ENCODE peak calls at places on chromosome 17, in ten cellular contexts. One of them, this sample, is unnamed.

GRCh38 chr17:1227917-1228751 is 42.1 kb upstream of the BHLHA9 start:
- DNase-seq in heart right ventricle: peak; percentile 55
- DNase-seq in foreskin keratinocyte: no peak
- DNase-seq in AG04450: no peak
- DNase-seq in stimulated activated CD4-positive, alpha-beta T cell treated with anti-CD3 and anti-CD28 coated beads, Interleukin-15, amount 100 ng/mL, for 1 hour: no peak
- DNase-seq in NCI-H526: no peak
- DNase-seq in fibroblast of lung: no peak
- DNase-seq in NAMALWA: peak; percentile 74
- DNase-seq in CMK: no peak
- DNase-seq in EL: no peak
- DNase-seq in this sample: no peak

GRCh38 chr17:73667184-73667959 is 23.1 kb upstream of the SDK2 start:
- DNase-seq in CMK: no peak
- DNase-seq in fibroblast of lung: no peak
- DNase-seq in NCI-H526: peak; percentile 58
- DNase-seq in EL: no peak
- DNase-seq in NAMALWA: no peak
- DNase-seq in heart right ventricle: no peak
- DNase-seq in AG04450: no peak
- DNase-seq in stimulated activated CD4-positive, alpha-beta T cell treated with anti-CD3 and anti-CD28 coated beads, Interleukin-15, amount 100 ng/mL, for 1 hour: no peak
- DNase-seq in foreskin keratinocyte: no peak
- DNase-seq in this sample: no peak

GRCh38 chr17:76317535-76317934 is 9.5 kb upstream of the QRICH2 start:
- DNase-seq in foreskin keratinocyte: no peak
- DNase-seq in fibroblast of lung: no peak
- DNase-seq in EL: no peak
- DNase-seq in CMK: no peak
- DNase-seq in AG04450: no peak
- DNase-seq in NCI-H526: no peak
- DNase-seq in stimulated activated CD4-positive, alpha-beta T cell treated with anti-CD3 and anti-CD28 coated beads, Interleukin-15, amount 100 ng/mL, for 1 hour: no peak
- DNase-seq in heart right ventricle: no peak
- DNase-seq in NAMALWA: no peak
- DNase-seq in this sample: no peak

GRCh38 chr17:9299695-9300094 is 275.9 kb downstream of the STX8 start:
- DNase-seq in stimulated activated CD4-positive, alpha-beta T cell treated with anti-CD3 and anti-CD28 coated beads, Interleukin-15, amount 100 ng/mL, for 1 hour: no peak
- DNase-seq in fibroblast of lung: no peak
- DNase-seq in foreskin keratinocyte: no peak
- DNase-seq in NCI-H526: no peak
- DNase-seq in NAMALWA: no peak
- DNase-seq in CMK: no peak
- DNase-seq in heart right ventricle: no peak
- DNase-seq in AG04450: no peak
- DNase-seq in EL: no peak
- DNase-seq in this sample: peak; percentile 72

GRCh38 chr17:75308732-75309629 is 19.7 kb upstream of the SLC25A19 start:
- DNase-seq in fibroblast of lung: no peak
- DNase-seq in CMK: no peak
- DNase-seq in EL: no peak
- DNase-seq in foreskin keratinocyte: no peak
- DNase-seq in NCI-H526: no peak
- DNase-seq in NAMALWA: no peak
- DNase-seq in AG04450: no peak
- DNase-seq in heart right ventricle: no peak
- DNase-seq in stimulated activated CD4-positive, alpha-beta T cell treated with anti-CD3 and anti-CD28 coated beads, Interleukin-15, amount 100 ng/mL, for 1 hour: no peak
- DNase-seq in this sample: no peak

GRCh38 chr17:78414178-78415162 is 36.0 kb downstream of the PGS1 start:
- DNase-seq in heart right ventricle: no peak
- DNase-seq in fibroblast of lung: no peak
- DNase-seq in EL: no peak
- DNase-seq in NCI-H526: no peak
- DNase-seq in CMK: no peak
- DNase-seq in stimulated activated CD4-positive, alpha-beta T cell treated with anti-CD3 and anti-CD28 coated beads, Interleukin-15, amount 100 ng/mL, for 1 hour: peak; percentile 29
- DNase-seq in foreskin keratinocyte: no peak
- DNase-seq in NAMALWA: no peak
- DNase-seq in AG04450: no peak
- DNase-seq in this sample: no peak

GRCh38 chr17:10349403-10349802 is 23.4 kb downstream of the MYH13 start:
- DNase-seq in EL: no peak
- DNase-seq in NAMALWA: peak; percentile 1
- DNase-seq in CMK: no peak
- DNase-seq in AG04450: no peak
- DNase-seq in foreskin keratinocyte: no peak
- DNase-seq in NCI-H526: no peak
- DNase-seq in heart right ventricle: no peak
- DNase-seq in fibroblast of lung: no peak
- DNase-seq in stimulated activated CD4-positive, alpha-beta T cell treated with anti-CD3 and anti-CD28 coated beads, Interleukin-15, amount 100 ng/mL, for 1 hour: no peak
- DNase-seq in this sample: no peak

GRCh38 chr17:45999900-46000290 is 845 bp downstream of the STH start:
- DNase-seq in stimulated activated CD4-positive, alpha-beta T cell treated with anti-CD3 and anti-CD28 coated beads, Interleukin-15, amount 100 ng/mL, for 1 hour: no peak
- DNase-seq in NAMALWA: no peak
- DNase-seq in fibroblast of lung: no peak
- DNase-seq in CMK: no peak
- DNase-seq in heart right ventricle: no peak
- DNase-seq in AG04450: no peak
- DNase-seq in EL: no peak
- DNase-seq in NCI-H526: no peak
- DNase-seq in foreskin keratinocyte: no peak
- DNase-seq in this sample: no peak

GRCh38 chr17:16328997-16329396 is 24.3 kb downstream of the CENPV start:
- DNase-seq in NCI-H526: no peak
- DNase-seq in stimulated activated CD4-positive, alpha-beta T cell treated with anti-CD3 and anti-CD28 coated beads, Interleukin-15, amount 100 ng/mL, for 1 hour: no peak
- DNase-seq in foreskin keratinocyte: no peak
- DNase-seq in EL: no peak
- DNase-seq in NAMALWA: no peak
- DNase-seq in CMK: no peak
- DNase-seq in fibroblast of lung: no peak
- DNase-seq in AG04450: no peak
- DNase-seq in heart right ventricle: no peak
- DNase-seq in this sample: no peak

GRCh38 chr17:74361613-74362391 is at the start of gene BTBD17:
- DNase-seq in EL: no peak
- DNase-seq in NCI-H526: no peak
- DNase-seq in NAMALWA: no peak
- DNase-seq in heart right ventricle: peak; percentile 70
- DNase-seq in AG04450: no peak
- DNase-seq in CMK: no peak
- DNase-seq in foreskin keratinocyte: no peak
- DNase-seq in stimulated activated CD4-positive, alpha-beta T cell treated with anti-CD3 and anti-CD28 coated beads, Interleukin-15, amount 100 ng/mL, for 1 hour: no peak
- DNase-seq in fibroblast of lung: peak; percentile 6
- DNase-seq in this sample: no peak

GRCh38 chr17:13626703-13627102 is 25.0 kb upstream of the HS3ST3A1 start:
- DNase-seq in foreskin keratinocyte: no peak
- DNase-seq in fibroblast of lung: peak; percentile 81
- DNase-seq in EL: peak; percentile 78
- DNase-seq in heart right ventricle: no peak
- DNase-seq in NCI-H526: no peak
- DNase-seq in CMK: no peak
- DNase-seq in NAMALWA: no peak
- DNase-seq in AG04450: peak; percentile 61
- DNase-seq in stimulated activated CD4-positive, alpha-beta T cell treated with anti-CD3 and anti-CD28 coated beads, Interleukin-15, amount 100 ng/mL, for 1 hour: no peak
- DNase-seq in this sample: peak; percentile 77

GRCh38 chr17:2011421-2012371 is 13.4 kb downstream of the RTN4RL1 start:
- DNase-seq in CMK: no peak
- DNase-seq in AG04450: no peak
- DNase-seq in NCI-H526: no peak
- DNase-seq in heart right ventricle: no peak
- DNase-seq in fibroblast of lung: peak; percentile 76
- DNase-seq in EL: peak; percentile 89
- DNase-seq in foreskin keratinocyte: no peak
- DNase-seq in stimulated activated CD4-positive, alpha-beta T cell treated with anti-CD3 and anti-CD28 coated beads, Interleukin-15, amount 100 ng/mL, for 1 hour: no peak
- DNase-seq in NAMALWA: no peak
- DNase-seq in this sample: no peak

GRCh38 chr17:3636908-3637373 is 381 bp downstream of the CTNS start:
- DNase-seq in NCI-H526: no peak
- DNase-seq in NAMALWA: no peak
- DNase-seq in EL: peak; percentile 18
- DNase-seq in fibroblast of lung: no peak
- DNase-seq in CMK: no peak
- DNase-seq in stimulated activated CD4-positive, alpha-beta T cell treated with anti-CD3 and anti-CD28 coated beads, Interleukin-15, amount 100 ng/mL, for 1 hour: no peak
- DNase-seq in heart right ventricle: no peak
- DNase-seq in AG04450: no peak
- DNase-seq in foreskin keratinocyte: no peak
- DNase-seq in this sample: peak; percentile 26

GRCh38 chr17:63698886-63699637 is 863 bp downstream of the LIMD2 start:
- DNase-seq in stimulated activated CD4-positive, alpha-beta T cell treated with anti-CD3 and anti-CD28 coated beads, Interleukin-15, amount 100 ng/mL, for 1 hour: peak; percentile 58
- DNase-seq in CMK: peak; percentile 95
- DNase-seq in NCI-H526: peak; percentile 24
- DNase-seq in foreskin keratinocyte: no peak
- DNase-seq in NAMALWA: peak; percentile 95
- DNase-seq in fibroblast of lung: peak; percentile 27
- DNase-seq in AG04450: no peak
- DNase-seq in EL: peak; percentile 35
- DNase-seq in heart right ventricle: peak; percentile 59
- DNase-seq in this sample: peak; percentile 68

GRCh38 chr17:48588519-48588918 is 1.5 kb downstream of the HOXB3 start:
- DNase-seq in foreskin keratinocyte: no peak
- DNase-seq in fibroblast of lung: peak; percentile 48
- DNase-seq in CMK: no peak
- DNase-seq in AG04450: no peak
- DNase-seq in stimulated activated CD4-positive, alpha-beta T cell treated with anti-CD3 and anti-CD28 coated beads, Interleukin-15, amount 100 ng/mL, for 1 hour: no peak
- DNase-seq in heart right ventricle: no peak
- DNase-seq in EL: no peak
- DNase-seq in NAMALWA: no peak
- DNase-seq in NCI-H526: no peak
- DNase-seq in this sample: peak; percentile 62

GRCh38 chr17:45852535-45853297 is 8.0 kb downstream of the SPPL2C start:
- DNase-seq in fibroblast of lung: peak; percentile 66
- DNase-seq in heart right ventricle: no peak
- DNase-seq in AG04450: peak; percentile 23
- DNase-seq in EL: peak; percentile 61
- DNase-seq in NCI-H526: peak; percentile 41
- DNase-seq in CMK: peak; percentile 40
- DNase-seq in NAMALWA: peak; percentile 79
- DNase-seq in stimulated activated CD4-positive, alpha-beta T cell treated with anti-CD3 and anti-CD28 coated beads, Interleukin-15, amount 100 ng/mL, for 1 hour: peak; percentile 35
- DNase-seq in foreskin keratinocyte: no peak
- DNase-seq in this sample: peak; percentile 47

GRCh38 chr17:44221072-44221861 is 1.8 kb upstream of the UBTF start:
- DNase-seq in AG04450: no peak
- DNase-seq in CMK: no peak
- DNase-seq in foreskin keratinocyte: no peak
- DNase-seq in heart right ventricle: peak; percentile 84
- DNase-seq in EL: peak; percentile 84
- DNase-seq in NAMALWA: peak; percentile 88
- DNase-seq in NCI-H526: peak; percentile 79
- DNase-seq in fibroblast of lung: peak; percentile 83
- DNase-seq in stimulated activated CD4-positive, alpha-beta T cell treated with anti-CD3 and anti-CD28 coated beads, Interleukin-15, amount 100 ng/mL, for 1 hour: peak; percentile 45
- DNase-seq in this sample: peak; percentile 93

GRCh38 chr17:11736613-11737289 is 138.5 kb downstream of the DNAH9 start:
- DNase-seq in EL: no peak
- DNase-seq in NAMALWA: no peak
- DNase-seq in CMK: no peak
- DNase-seq in AG04450: no peak
- DNase-seq in fibroblast of lung: no peak
- DNase-seq in stimulated activated CD4-positive, alpha-beta T cell treated with anti-CD3 and anti-CD28 coated beads, Interleukin-15, amount 100 ng/mL, for 1 hour: no peak
- DNase-seq in foreskin keratinocyte: no peak
- DNase-seq in NCI-H526: no peak
- DNase-seq in heart right ventricle: no peak
- DNase-seq in this sample: no peak

GRCh38 chr17:35242158-35242804 is 591 bp upstream of the SLFN5 start:
- DNase-seq in foreskin keratinocyte: peak; percentile 80
- DNase-seq in fibroblast of lung: no peak
- DNase-seq in NAMALWA: peak; percentile 39
- DNase-seq in CMK: no peak
- DNase-seq in heart right ventricle: peak; percentile 33
- DNase-seq in AG04450: no peak
- DNase-seq in stimulated activated CD4-positive, alpha-beta T cell treated with anti-CD3 and anti-CD28 coated beads, Interleukin-15, amount 100 ng/mL, for 1 hour: peak; percentile 63
- DNase-seq in NCI-H526: peak; percentile 74
- DNase-seq in EL: peak; percentile 56
- DNase-seq in this sample: no peak

GRCh38 chr17:45973943-45974859 is 24.8 kb upstream of the STH start:
- DNase-seq in NCI-H526: no peak
- DNase-seq in stimulated activated CD4-positive, alpha-beta T cell treated with anti-CD3 and anti-CD28 coated beads, Interleukin-15, amount 100 ng/mL, for 1 hour: no peak
- DNase-seq in foreskin keratinocyte: no peak
- DNase-seq in EL: no peak
- DNase-seq in CMK: no peak
- DNase-seq in NAMALWA: no peak
- DNase-seq in fibroblast of lung: no peak
- DNase-seq in AG04450: no peak
- DNase-seq in heart right ventricle: no peak
- DNase-seq in this sample: no peak

GRCh38 chr17:5499790-5500189 is 13.4 kb downstream of the MIS12 start:
- DNase-seq in stimulated activated CD4-positive, alpha-beta T cell treated with anti-CD3 and anti-CD28 coated beads, Interleukin-15, amount 100 ng/mL, for 1 hour: no peak
- DNase-seq in AG04450: no peak
- DNase-seq in CMK: no peak
- DNase-seq in fibroblast of lung: no peak
- DNase-seq in NAMALWA: no peak
- DNase-seq in EL: peak; percentile 28
- DNase-seq in NCI-H526: no peak
- DNase-seq in foreskin keratinocyte: no peak
- DNase-seq in heart right ventricle: no peak
- DNase-seq in this sample: peak; percentile 42

GRCh38 chr17:44828919-44829557 is 1.0 kb downstream of the GJC1 start:
- DNase-seq in heart right ventricle: no peak
- DNase-seq in stimulated activated CD4-positive, alpha-beta T cell treated with anti-CD3 and anti-CD28 coated beads, Interleukin-15, amount 100 ng/mL, for 1 hour: no peak
- DNase-seq in NCI-H526: no peak
- DNase-seq in foreskin keratinocyte: no peak
- DNase-seq in EL: peak; percentile 37
- DNase-seq in CMK: no peak
- DNase-seq in NAMALWA: peak; percentile 68
- DNase-seq in AG04450: no peak
- DNase-seq in fibroblast of lung: peak; percentile 59
- DNase-seq in this sample: peak; percentile 46

GRCh38 chr17:5630434-5630833 is 46.1 kb upstream of the NLRP1 start:
- DNase-seq in stimulated activated CD4-positive, alpha-beta T cell treated with anti-CD3 and anti-CD28 coated beads, Interleukin-15, amount 100 ng/mL, for 1 hour: no peak
- DNase-seq in heart right ventricle: no peak
- DNase-seq in AG04450: no peak
- DNase-seq in fibroblast of lung: no peak
- DNase-seq in CMK: no peak
- DNase-seq in EL: peak; percentile 86
- DNase-seq in foreskin keratinocyte: no peak
- DNase-seq in NCI-H526: no peak
- DNase-seq in NAMALWA: no peak
- DNase-seq in this sample: no peak

GRCh38 chr17:17605747-17606083 is 14.2 kb upstream of the PEMT start:
- DNase-seq in EL: peak; percentile 67
- DNase-seq in stimulated activated CD4-positive, alpha-beta T cell treated with anti-CD3 and anti-CD28 coated beads, Interleukin-15, amount 100 ng/mL, for 1 hour: no peak
- DNase-seq in NAMALWA: no peak
- DNase-seq in foreskin keratinocyte: no peak
- DNase-seq in CMK: no peak
- DNase-seq in fibroblast of lung: peak; percentile 15
- DNase-seq in NCI-H526: no peak
- DNase-seq in heart right ventricle: no peak
- DNase-seq in AG04450: peak; percentile 16
- DNase-seq in this sample: peak; percentile 88

GRCh38 chr17:45052052-45052772 is 780 bp upstream of the DCAKD start:
- DNase-seq in AG04450: no peak
- DNase-seq in fibroblast of lung: peak; percentile 20
- DNase-seq in foreskin keratinocyte: peak; percentile 53
- DNase-seq in EL: peak; percentile 26
- DNase-seq in stimulated activated CD4-positive, alpha-beta T cell treated with anti-CD3 and anti-CD28 coated beads, Interleukin-15, amount 100 ng/mL, for 1 hour: peak; percentile 14
- DNase-seq in heart right ventricle: peak; percentile 52
- DNase-seq in CMK: peak; percentile 49
- DNase-seq in NCI-H526: no peak
- DNase-seq in NAMALWA: peak; percentile 54
- DNase-seq in this sample: peak; percentile 47

GRCh38 chr17:36849871-36850348 is 87.4 kb upstream of the LHX1 start:
- DNase-seq in stimulated activated CD4-positive, alpha-beta T cell treated with anti-CD3 and anti-CD28 coated beads, Interleukin-15, amount 100 ng/mL, for 1 hour: peak; percentile 8
- DNase-seq in AG04450: no peak
- DNase-seq in fibroblast of lung: peak; percentile 34
- DNase-seq in NAMALWA: peak; percentile 19
- DNase-seq in heart right ventricle: no peak
- DNase-seq in NCI-H526: no peak
- DNase-seq in foreskin keratinocyte: peak; percentile 68
- DNase-seq in CMK: no peak
- DNase-seq in EL: peak; percentile 89
- DNase-seq in this sample: peak; percentile 86

GRCh38 chr17:78704594-78704993 is 77.5 kb downstream of the CYTH1 start:
- DNase-seq in stimulated activated CD4-positive, alpha-beta T cell treated with anti-CD3 and anti-CD28 coated beads, Interleukin-15, amount 100 ng/mL, for 1 hour: no peak
- DNase-seq in foreskin keratinocyte: no peak
- DNase-seq in NAMALWA: no peak
- DNase-seq in heart right ventricle: no peak
- DNase-seq in AG04450: no peak
- DNase-seq in fibroblast of lung: no peak
- DNase-seq in EL: no peak
- DNase-seq in CMK: no peak
- DNase-seq in NCI-H526: no peak
- DNase-seq in this sample: no peak

GRCh38 chr17:75069783-75070182 is 18.0 kb upstream of the SLC16A5 start:
- DNase-seq in NAMALWA: peak; percentile 47
- DNase-seq in foreskin keratinocyte: no peak
- DNase-seq in fibroblast of lung: peak; percentile 50
- DNase-seq in heart right ventricle: no peak
- DNase-seq in NCI-H526: no peak
- DNase-seq in CMK: no peak
- DNase-seq in stimulated activated CD4-positive, alpha-beta T cell treated with anti-CD3 and anti-CD28 coated beads, Interleukin-15, amount 100 ng/mL, for 1 hour: no peak
- DNase-seq in AG04450: no peak
- DNase-seq in EL: no peak
- DNase-seq in this sample: peak; percentile 34

This sample was measured in mesenchymal stem cell.